ENCODE peak calls at places on chromosome 3, in five cellular contexts. N is gastrocnemius medialis; L is CD8-positive, alpha-beta T cell; P is sigmoid colon; S is breast epithelium. E is an unnamed sample. For H3K4me1, the result is how much of the 10 kb centered on the place peaks cover.

GRCh38 chr3:71817262-71817661 is 32.3 kb upstream of the PROK2 start:
- DNase-seq in N (no peak), S (no peak), P (no peak), L (no peak), E (no peak)

GRCh38 chr3:65168547-65168946 is 480.7 kb upstream of the ADAMTS9 start:
- DNase-seq in L (no peak), N (no peak), P (no peak), S (no peak), E (no peak)

GRCh38 chr3:38105525-38105924 is 31.4 kb downstream of the ACAA1 start:
- DNase-seq in N (no peak), P (no peak), S (no peak), L (no peak), E (no peak)

GRCh38 chr3:45665101-45665572 is 24.1 kb upstream of the SACM1L start:
- DNase-seq in P (no peak), S (peak), L (peak), N (peak), E (peak)

GRCh38 chr3:29683306-29683993 is 402.6 kb downstream of the RBMS3 start:
- DNase-seq in P (no peak), N (no peak), S (no peak), L (no peak), E (peak)

GRCh38 chr3:196948442-196949365 is 6.4 kb upstream of the NCBP2 start:
- DNase-seq in L (no peak), P (no peak), N (no peak), S (no peak), E (no peak)

GRCh38 chr3:58630081-58630709 is 36.4 kb downstream of the FAM3D start:
- DNase-seq in N (peak), L (peak), S (peak), P (peak), E (peak)

GRCh38 chr3:46521096-46521495 is 23.3 kb downstream of the RTP3 start:
- DNase-seq in L (no peak), S (no peak), N (no peak), P (no peak), E (no peak)

GRCh38 chr3:17258823-17259436 is 374.2 kb downstream of the PLCL2 start:
- DNase-seq in L (no peak), S (no peak), N (no peak), P (no peak), E (peak)

GRCh38 chr3:43726511-43726910 is 35.8 kb downstream of the ABHD5 start:
- DNase-seq in L (no peak), S (no peak), P (no peak), N (no peak), E (no peak)

GRCh38 chr3:185448107-185448506 is 50.7 kb downstream of the TMEM41A start:
- DNase-seq in N (no peak), L (no peak), S (no peak), P (no peak), E (no peak)

GRCh38 chr3:146432066-146432465 is 37.3 kb downstream of the PLSCR2 start:
- DNase-seq in L (no peak), N (no peak), P (no peak), S (no peak), E (no peak)

GRCh38 chr3:181782306-181782924 is 70.7 kb downstream of the SOX2 start:
- DNase-seq in P (no peak), S (no peak), N (no peak), L (no peak), E (no peak)

GRCh38 chr3:126369490-126369889 is 12.3 kb upstream of the KLF15 start:
- DNase-seq in N (no peak), L (no peak), S (no peak), P (peak), E (no peak)

GRCh38 chr3:119969759-119970158 is 124.5 kb downstream of the GSK3B start:
- DNase-seq in P (no peak), S (no peak), L (no peak), N (no peak), E (no peak)

GRCh38 chr3:164222200-164222599 is 856.1 kb downstream of the SI start:
- DNase-seq in N (no peak), L (no peak), P (no peak), S (no peak), E (no peak)

GRCh38 chr3:186772281-186772885 is 11.0 kb upstream of the EIF4A2 start:
- DNase-seq in N (no peak), S (no peak), L (no peak), P (no peak), E (no peak)

GRCh38 chr3:51940648-51941421 is 869 bp downstream of the RRP9 start:
- DNase-seq in S (no peak), P (peak), N (no peak), L (no peak), E (peak)

GRCh38 chr3:27728195-27729087 is 6.3 kb upstream of the EOMES start:
- DNase-seq in S (no peak), P (no peak), L (no peak), N (no peak), E (no peak)

GRCh38 chr3:128950223-128950938 is 43.5 kb downstream of the CFAP92 start:
- DNase-seq in S (no peak), L (no peak), N (no peak), P (no peak), E (peak)

GRCh38 chr3:139312959-139313358 is 30.9 kb upstream of the MRPS22 start:
- DNase-seq in P (no peak), L (no peak), N (no peak), S (no peak), E (peak)

GRCh38 chr3:150626148-150626930 is 23.2 kb downstream of the SELENOT start:
- DNase-seq in N (no peak), S (no peak), L (no peak), P (no peak), E (no peak)

GRCh38 chr3:190001426-190001825 is 119.3 kb downstream of the P3H2 start:
- DNase-seq in N (no peak), L (no peak), P (no peak), S (no peak), E (no peak)

GRCh38 chr3:24451461-24452099 is 43.1 kb downstream of the THRB start:
- DNase-seq in L (no peak), S (no peak), P (no peak), N (no peak), E (peak)

GRCh38 chr3:171162986-171163723 is 136.6 kb upstream of the SLC2A2 start:
- DNase-seq in L (no peak), N (no peak), P (no peak), S (no peak), E (no peak)

GRCh38 chr3:43169987-43170386 is 64.1 kb upstream of the POMGNT2 start:
- DNase-seq in S (no peak), P (no peak), L (no peak), N (no peak), E (no peak)

GRCh38 chr3:34258271-34259015 is 460.0 kb downstream of the PDCD6IP start:
- DNase-seq in N (no peak), S (no peak), P (no peak), L (no peak), E (no peak)

GRCh38 chr3:109432833-109433232 is 95.5 kb upstream of the DPPA4 start:
- DNase-seq in S (no peak), P (no peak), N (no peak), L (no peak), E (no peak)

GRCh38 chr3:141878812-141879211 is 2.4 kb downstream of the ATP1B3 start:
- DNase-seq in S (no peak), N (no peak), P (no peak), L (no peak), E (no peak)

GRCh38 chr3:180414157-180414556 is 187.8 kb upstream of the TTC14 start:
- DNase-seq in S (no peak), P (no peak), L (no peak), N (no peak), E (no peak)

GRCh38 chr3:133575121-133575520 is 1.6 kb downstream of the CDV3 start:
- DNase-seq in L (no peak), P (no peak), S (no peak), N (no peak), E (no peak)

GRCh38 chr3:112074006-112074405 is 12.2 kb upstream of the C3orf52 start:
- DNase-seq in L (no peak), P (no peak), N (no peak), S (no peak), E (no peak)

GRCh38 chr3:48507256-48508061 is 3.5 kb upstream of the SHISA5 start:
- DNase-seq in N (peak), L (peak), S (peak), P (no peak), E (peak)

GRCh38 chr3:160665784-160666526 is 11.0 kb upstream of the ARL14 start:
- DNase-seq in L (no peak), S (no peak), N (no peak), P (no peak), E (no peak)

GRCh38 chr3:172129868-172130751 is 90.7 kb downstream of the FNDC3B start:
- DNase-seq in N (peak), S (peak), L (no peak), P (peak), E (peak)

GRCh38 chr3:16449369-16449768 is 64.1 kb downstream of the RFTN1 start:
- DNase-seq in N (no peak), S (no peak), P (no peak), L (no peak), E (no peak)

GRCh38 chr3:133384331-133385027 is 15.4 kb upstream of the BFSP2 start:
- DNase-seq in S (peak), N (peak), P (no peak), L (no peak), E (peak)

GRCh38 chr3:141710888-141711616 is 27.0 kb upstream of the RNF7 start:
- DNase-seq in N (no peak), P (no peak), S (no peak), L (no peak), E (no peak)

GRCh38 chr3:46899151-46900006 is 21.9 kb downstream of the PTH1R start:
- DNase-seq in S (no peak), P (no peak), L (no peak), N (no peak), E (no peak)

GRCh38 chr3:100891033-100891432 is 102.2 kb downstream of the ABI3BP start:
- DNase-seq in L (no peak), N (no peak), P (no peak), S (no peak), E (no peak)
- TF ChIP-seq CTCF in L (no peak), N (no peak), P (no peak), S (no peak), E (no peak)

DNA sequence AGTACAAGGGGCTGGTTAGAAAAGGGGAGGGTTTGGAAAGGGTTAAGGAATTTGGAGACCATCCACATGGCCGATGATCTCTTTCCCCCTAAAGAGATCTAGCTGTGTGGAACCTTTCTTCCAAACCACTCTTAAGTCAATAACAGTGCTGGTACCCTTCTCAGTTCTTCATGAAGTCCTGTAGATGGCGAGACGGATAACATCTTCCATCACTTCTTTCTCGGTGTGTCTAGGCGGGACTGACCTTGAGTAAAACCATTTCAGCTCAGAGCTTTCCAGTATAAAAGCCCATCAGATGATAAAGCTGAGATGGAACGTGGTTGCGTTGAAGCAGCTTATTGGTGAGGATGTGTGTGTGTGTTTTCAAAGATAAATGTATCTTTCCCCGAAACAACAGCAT is 151.5 kb upstream of the BHLHE40 start:
- DNase-seq in P (no peak), N (no peak), L (no peak), S (no peak), E (no peak)
- H3K4me1 ChIP-seq in P (under half), N (under half), L (half or more), S (under half), E (under half)

GRCh38 chr3:177050466-177051237 is 146.6 kb downstream of the TBL1XR1 start:
- DNase-seq in N (no peak), L (no peak), P (no peak), S (no peak), E (peak)
- TF ChIP-seq CTCF in N (peak), L (peak), P (peak), S (peak), E (peak)

DNA sequence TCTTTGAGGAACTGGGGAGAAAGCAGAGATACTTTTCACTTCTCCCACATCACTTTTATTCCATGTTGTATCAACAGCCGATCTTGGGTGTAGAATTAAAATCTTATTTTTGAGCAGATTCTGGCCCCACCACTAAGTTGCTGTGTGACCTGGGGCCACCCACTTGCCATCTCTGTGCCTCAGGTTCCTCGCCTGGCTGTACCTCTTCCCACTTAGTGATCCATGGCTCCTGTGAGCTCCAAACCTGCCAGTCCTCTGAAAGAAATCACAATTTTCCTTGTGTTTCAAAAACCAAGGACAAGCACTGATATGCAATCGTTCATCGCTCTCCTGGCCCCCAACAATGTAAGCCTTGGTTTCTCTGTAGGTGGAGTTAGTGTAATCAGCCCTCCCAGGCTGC is 75.4 kb downstream of the LSM3 start:
- DNase-seq in S (no peak), N (no peak), P (no peak), L (no peak), E (no peak)
- H3K4me1 ChIP-seq in S (under half), N (under half), P (under half), L (under half), E (under half)

GRCh38 chr3:64148955-64149653 is 76.2 kb downstream of the PRICKLE2 start:
- DNase-seq in P (no peak), S (no peak), N (no peak), L (no peak), E (no peak)
- TF ChIP-seq CTCF in P (no peak), S (no peak), N (no peak), L (no peak), E (no peak)

DNA sequence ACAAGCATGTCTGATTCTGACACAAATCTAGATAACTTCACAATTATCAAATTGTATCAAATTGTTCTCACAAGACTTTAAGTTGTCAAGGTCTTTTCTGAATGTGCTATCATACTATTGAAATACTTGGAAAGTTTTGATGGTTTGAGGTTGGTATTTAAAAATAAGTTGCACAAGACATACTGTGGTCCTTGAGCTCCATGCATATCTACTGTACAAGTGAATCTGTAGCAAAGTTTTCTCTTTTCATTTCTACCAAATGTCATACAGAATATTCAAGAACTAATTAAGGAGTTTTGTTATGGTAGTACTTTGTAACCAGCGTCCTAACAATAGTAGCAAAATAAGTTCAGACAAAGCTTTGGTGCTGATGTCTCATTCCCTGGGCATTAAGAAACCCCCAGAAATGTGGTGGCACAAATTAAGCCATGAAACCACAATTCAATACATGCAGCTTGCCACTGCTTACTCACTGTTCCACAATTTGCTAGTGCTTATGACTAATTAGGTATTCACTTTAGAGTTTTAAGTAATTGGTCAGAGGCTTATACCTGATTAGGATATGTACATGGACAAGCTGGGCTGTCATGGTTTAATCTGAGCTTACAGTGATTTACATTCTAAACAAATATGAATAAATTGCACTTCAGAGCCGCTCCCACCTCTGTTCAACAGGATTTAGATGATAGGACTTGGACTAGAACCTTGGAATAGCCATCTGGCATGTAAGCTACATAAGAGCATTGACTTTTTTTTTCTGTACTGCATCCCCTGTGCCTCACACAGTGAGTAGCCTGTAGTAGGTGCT is 8.8 kb downstream of the TBC1D23 start:
- DNase-seq in N (no peak), P (no peak), S (no peak), L (no peak), E (no peak)
- H3K4me1 ChIP-seq in N (half or more), P (under half), S (under half), L (under half), E (under half)

DNA sequence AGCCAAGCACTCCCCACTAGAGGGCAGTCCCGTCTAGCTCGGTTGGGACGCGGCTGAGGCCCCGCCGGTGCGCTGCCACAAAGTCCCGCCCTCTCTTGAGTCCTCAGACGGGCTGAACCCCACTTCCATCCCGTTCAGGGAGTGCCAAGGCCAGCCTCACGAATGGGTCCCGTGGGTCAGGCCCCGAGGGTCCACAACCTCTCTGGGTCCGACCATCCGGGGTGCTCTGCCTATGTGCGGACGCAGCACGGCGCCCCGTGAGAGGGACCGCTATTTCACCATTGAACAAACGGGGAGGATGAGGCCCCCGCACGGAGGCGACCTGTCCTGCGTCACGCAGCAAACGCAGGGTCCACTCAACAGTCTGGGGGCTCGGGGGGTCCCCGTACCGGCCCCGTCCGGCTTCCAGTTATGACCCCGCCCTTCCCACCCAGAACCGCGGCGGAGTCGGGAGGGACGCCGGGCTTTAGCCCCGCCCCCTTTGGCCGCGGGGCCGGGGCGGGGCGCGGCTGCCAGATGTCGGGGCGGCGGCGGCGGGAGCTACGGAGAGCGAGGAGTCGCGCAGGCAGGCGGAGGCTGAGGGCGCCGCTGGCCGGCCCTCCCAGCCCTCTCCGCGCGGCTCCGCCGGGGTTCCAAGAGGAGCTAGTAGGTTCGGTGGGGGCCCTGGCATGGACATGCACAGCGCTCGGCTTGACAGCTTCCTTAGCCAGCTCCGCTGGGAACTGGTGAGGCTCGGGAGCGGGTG is at the start of gene INKA1:
- DNase-seq in P (peak), L (peak), N (peak), S (peak), E (peak)
- TF ChIP-seq CTCF in P (peak), L (peak), N (peak), S (peak), E (peak)

E was measured in Caco-2.